ENCODE peak calls at places on chromosomes 16 and 17, in ten cellular contexts. K is astrocyte of the spinal cord; U is COR-L47; V is ACHN; H is stimulated activated CD8-positive, alpha-beta memory T cell treated with anti-CD3 and anti-CD28 coated beads, Interleukin-2, amount 100 ng/mL, for 1 hour; O is amniotic stem cell; B is CD8-positive, alpha-beta T cell; M is mucosa of gallbladder; T is NCI-H524; F is left lung. Q is an unnamed sample.

GRCh38 chr17:65514082-65514481 is 47.4 kb downstream of the AXIN2 start:
- DNase-seq in H (no peak), V (no peak), T (no peak), F (no peak), K (peak), O (peak), U (no peak), B (no peak), M (no peak), Q (no peak)

GRCh38 chr17:12665263-12666210 is at the start of gene MYOCD:
- DNase-seq in T (peak), M (peak), O (peak), K (peak), V (no peak), U (no peak), H (no peak), B (no peak), F (no peak), Q (peak)

GRCh38 chr16:1771864-1772361 is 570 bp upstream of the NME3 start:
- DNase-seq in V (no peak), F (no peak), B (no peak), O (no peak), M (no peak), K (no peak), U (no peak), H (no peak), T (no peak), Q (no peak)

GRCh38 chr17:13931752-13932477 is 137.4 kb upstream of the COX10 start:
- DNase-seq in V (no peak), O (no peak), U (no peak), H (no peak), M (peak), F (peak), T (peak), K (peak), B (no peak), Q (no peak)

GRCh38 chr16:31402687-31403086 is 9.6 kb downstream of the ITGAD start:
- DNase-seq in B (no peak), T (no peak), F (no peak), U (no peak), K (no peak), V (no peak), M (no peak), O (no peak), H (no peak), Q (no peak)

GRCh38 chr17:57104461-57105175 is 19.6 kb downstream of the AKAP1 start:
- DNase-seq in O (no peak), V (peak), F (no peak), K (peak), M (no peak), H (no peak), B (no peak), T (no peak), U (no peak), Q (no peak)

GRCh38 chr17:27471321-27472269 is 15.3 kb downstream of the KSR1 start:
- DNase-seq in M (no peak), H (peak), O (no peak), V (peak), K (peak), F (no peak), U (no peak), T (no peak), B (peak), Q (no peak)

GRCh38 chr16:70746708-70747424 is 54.1 kb downstream of the VAC14 start:
- DNase-seq in B (no peak), U (peak), O (no peak), V (peak), H (no peak), T (no peak), F (peak), M (peak), K (peak), Q (peak)

GRCh38 chr17:48631693-48632578 is 5.8 kb upstream of the HOXB9 start:
- DNase-seq in B (no peak), K (no peak), T (no peak), O (no peak), U (no peak), V (no peak), H (no peak), M (no peak), F (no peak), Q (peak)

GRCh38 chr16:3949287-3949686 is 68.8 kb upstream of the CREBBP start:
- DNase-seq in B (no peak), K (no peak), U (no peak), O (no peak), M (no peak), T (no peak), V (no peak), H (no peak), F (no peak), Q (no peak)

Q was measured in aorta.